ENCODE peak calls at places on chromosomes 13 and 19, in seven cellular contexts. J is breast epithelium, T is GM12891, G is stomach, K is uterus, P is heart left ventricle, Q is K562. N is an unnamed sample.

GRCh38 chr19:49390131-49390977 is 2.3 kb downstream of the KASH5 start:
- DNase-seq in J (no peak), T (no peak), G (no peak), K (no peak), P (no peak), Q (no peak), N (no peak)

GRCh38 chr13:107462501-107462900 is 752.8 kb downstream of the LIG4 start:
- DNase-seq in J (no peak), T (no peak), G (no peak), K (no peak), P (no peak), Q (no peak), N (no peak)

GRCh38 chr13:41058229-41059070 is 2.9 kb upstream of the WBP4 start:
- DNase-seq in J (no peak), T (no peak), G (no peak), K (no peak), P (no peak), Q (no peak), N (no peak)

GRCh38 chr13:61410669-61411297 is 4.9 kb downstream of the PCDH20 start:
- DNase-seq in J (no peak), T (no peak), G (no peak), K (no peak), P (no peak), Q (no peak), N (peak)

GRCh38 chr19:49217382-49217781 is 59.8 kb downstream of the TRPM4 start:
- DNase-seq in J (no peak), T (no peak), G (no peak), K (no peak), P (peak), Q (no peak), N (no peak)

GRCh38 chr13:113511361-113511760 is 20.9 kb upstream of the DCUN1D2 start:
- DNase-seq in J (no peak), T (no peak), G (no peak), K (no peak), P (no peak), Q (no peak), N (no peak)

GRCh38 chr19:18771328-18772242 is 19.5 kb downstream of the COMP start:
- DNase-seq in J (no peak), T (no peak), G (no peak), K (no peak), P (no peak), Q (peak), N (peak)

GRCh38 chr13:102940143-102940542 is 94.3 kb downstream of the ERCC5 start:
- DNase-seq in J (no peak), T (no peak), G (no peak), K (no peak), P (no peak), Q (no peak), N (peak)

GRCh38 chr19:1064661-1065605 is 2.0 kb upstream of the ARHGAP45 start:
- DNase-seq in J (no peak), T (peak), G (peak), K (no peak), P (peak), Q (no peak), N (peak)

GRCh38 chr19:43438291-43439162 is 23.8 kb downstream of the TEX101 start:
- DNase-seq in J (no peak), T (no peak), G (peak), K (peak), P (peak), Q (no peak), N (peak)

GRCh38 chr13:98721825-98722510 is 30.5 kb downstream of the SLC15A1 start:
- DNase-seq in J (no peak), T (no peak), G (no peak), K (no peak), P (no peak), Q (no peak), N (no peak)
- TF ChIP-seq POLR2A in J (no peak), T (no peak), G (no peak), K (no peak), P (no peak), Q (no peak), N (no peak)

GRCh38 chr19:12939908-12940533 is 1.6 kb downstream of the CALR start:
- DNase-seq in J (no peak), T (no peak), G (no peak), K (no peak), P (no peak), Q (peak), N (no peak)
- TF ChIP-seq POLR2A in J (no peak), T (no peak), G (no peak), K (no peak), P (no peak), Q (no peak), N (no peak)

GRCh38 chr19:11136400-11137101 is 19.0 kb downstream of the SPC24 start:
- DNase-seq in J (no peak), T (no peak), G (no peak), K (no peak), P (no peak), Q (peak), N (no peak)

GRCh38 chr19:11141937-11142527 is 13.6 kb downstream of the SPC24 start:
- DNase-seq in J (no peak), T (no peak), G (no peak), K (no peak), P (peak), Q (no peak), N (no peak)

GRCh38 chr19:11138659-11139526 is 16.7 kb downstream of the SPC24 start:
- DNase-seq in J (peak), T (no peak), G (peak), K (peak), P (peak), Q (peak), N (no peak)

GRCh38 chr19:11140896-11141295 is 14.7 kb downstream of the SPC24 start:
- DNase-seq in J (no peak), T (no peak), G (no peak), K (no peak), P (no peak), Q (no peak), N (no peak)

DNA sequence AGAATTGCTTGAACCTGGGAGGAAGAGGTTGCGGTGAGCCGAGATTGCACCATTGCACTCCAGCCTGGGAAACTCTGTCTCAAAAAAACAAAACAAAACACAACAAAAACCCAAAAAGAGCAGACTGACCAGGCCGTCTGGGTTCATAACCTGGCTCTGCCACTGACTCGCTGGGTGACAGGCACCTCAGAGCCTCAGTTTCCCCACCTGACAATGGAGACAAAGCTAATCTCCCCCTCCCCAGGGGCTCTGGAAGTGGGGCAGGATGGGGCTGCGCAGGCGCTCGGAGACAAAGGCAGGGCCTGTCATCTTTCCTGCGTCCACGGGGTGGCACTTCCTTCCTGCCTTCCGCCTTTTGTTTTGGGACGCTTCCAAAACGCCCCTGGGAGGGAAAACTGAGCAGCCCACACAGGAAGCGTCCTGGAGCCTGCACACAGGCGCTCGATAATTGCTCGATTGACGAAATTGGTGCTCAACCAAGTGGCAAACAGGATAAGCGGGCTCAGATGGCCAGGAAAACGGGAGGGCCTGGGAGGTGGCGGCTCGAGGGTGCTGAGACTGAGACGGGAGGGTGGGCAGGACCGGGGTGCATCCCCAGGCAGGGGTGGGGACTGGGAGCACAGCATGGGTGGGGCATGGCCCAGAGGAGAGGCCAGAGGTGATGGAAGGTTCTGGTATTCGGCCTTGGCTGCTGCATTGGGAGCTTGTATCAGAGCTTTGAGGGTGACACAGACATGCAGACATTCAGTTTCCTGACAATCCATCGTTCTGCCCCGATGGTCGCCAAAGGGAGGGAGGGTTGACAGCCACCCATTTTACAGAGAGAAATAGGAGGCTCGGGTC is 17.8 kb downstream of the SPC24 start:
- DNase-seq in J (peak), T (peak), G (peak), K (peak), P (peak), Q (peak), N (peak)
- TF ChIP-seq POLR2A in J (no peak), T (no peak), G (no peak), K (no peak), P (no peak), Q (no peak), N (no peak)

GRCh38 chr19:51525731-51526130 is 5.7 kb downstream of the SIGLEC6 start:
- DNase-seq in J (no peak), T (no peak), G (no peak), K (no peak), P (no peak), Q (no peak), N (no peak)

GRCh38 chr19:51521357-51521756 is 10.1 kb downstream of the SIGLEC6 start:
- DNase-seq in J (no peak), T (no peak), G (no peak), K (no peak), P (no peak), Q (no peak), N (no peak)

GRCh38 chr19:51521796-51522195 is 9.7 kb downstream of the SIGLEC6 start:
- DNase-seq in J (no peak), T (no peak), G (no peak), K (no peak), P (no peak), Q (no peak), N (no peak)

GRCh38 chr19:51520710-51521109 is 10.8 kb downstream of the SIGLEC6 start:
- DNase-seq in J (no peak), T (no peak), G (no peak), K (no peak), P (no peak), Q (no peak), N (no peak)

GRCh38 chr19:51524661-51525264 is 6.7 kb downstream of the SIGLEC6 start:
- DNase-seq in J (no peak), T (no peak), G (no peak), K (no peak), P (no peak), Q (no peak), N (peak)
- TF ChIP-seq POLR2A in J (no peak), T (no peak), G (no peak), K (no peak), P (no peak), Q (no peak), N (no peak)

GRCh38 chr19:16587031-16588023 is 15.1 kb upstream of the SLC35E1 start:
- DNase-seq in J (no peak), T (no peak), G (no peak), K (no peak), P (no peak), Q (no peak), N (peak)

GRCh38 chr19:16588089-16588823 is 16.0 kb upstream of the SLC35E1 start:
- DNase-seq in J (no peak), T (peak), G (no peak), K (no peak), P (no peak), Q (peak), N (peak)

GRCh38 chr19:16584825-16585801 is 12.9 kb upstream of the SLC35E1 start:
- DNase-seq in J (no peak), T (no peak), G (no peak), K (no peak), P (no peak), Q (peak), N (no peak)

GRCh38 chr19:16585808-16586476 is 13.7 kb upstream of the SLC35E1 start:
- DNase-seq in J (no peak), T (no peak), G (no peak), K (no peak), P (no peak), Q (no peak), N (no peak)

GRCh38 chr19:16586477-16586871 is 14.3 kb upstream of the SLC35E1 start:
- DNase-seq in J (no peak), T (no peak), G (no peak), K (no peak), P (no peak), Q (no peak), N (no peak)
- TF ChIP-seq POLR2A in J (no peak), T (no peak), G (no peak), K (no peak), P (no peak), Q (no peak), N (no peak)

DNA sequence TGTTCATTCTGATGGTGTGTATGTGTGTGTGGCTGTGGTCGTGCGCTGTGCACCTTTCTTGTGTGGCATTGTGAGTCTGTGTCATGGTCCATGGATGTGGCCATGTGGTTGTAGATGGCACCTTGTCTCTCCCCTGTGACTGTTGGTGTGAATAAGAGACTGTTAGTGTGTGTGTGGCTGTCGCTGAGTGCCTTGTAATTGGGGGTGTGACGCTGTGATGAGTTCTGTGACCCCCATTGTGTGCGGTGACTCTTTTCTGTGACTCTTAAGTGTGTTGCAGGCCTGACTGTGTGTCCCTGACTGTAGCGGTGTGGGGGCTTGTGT is 804 bp downstream of the PLPPR2 start:
- DNase-seq in J (no peak), T (no peak), G (no peak), K (no peak), P (no peak), Q (no peak), N (no peak)
- TF ChIP-seq POLR2A in J (no peak), T (no peak), G (no peak), K (no peak), P (no peak), Q (no peak), N (no peak)

DNA sequence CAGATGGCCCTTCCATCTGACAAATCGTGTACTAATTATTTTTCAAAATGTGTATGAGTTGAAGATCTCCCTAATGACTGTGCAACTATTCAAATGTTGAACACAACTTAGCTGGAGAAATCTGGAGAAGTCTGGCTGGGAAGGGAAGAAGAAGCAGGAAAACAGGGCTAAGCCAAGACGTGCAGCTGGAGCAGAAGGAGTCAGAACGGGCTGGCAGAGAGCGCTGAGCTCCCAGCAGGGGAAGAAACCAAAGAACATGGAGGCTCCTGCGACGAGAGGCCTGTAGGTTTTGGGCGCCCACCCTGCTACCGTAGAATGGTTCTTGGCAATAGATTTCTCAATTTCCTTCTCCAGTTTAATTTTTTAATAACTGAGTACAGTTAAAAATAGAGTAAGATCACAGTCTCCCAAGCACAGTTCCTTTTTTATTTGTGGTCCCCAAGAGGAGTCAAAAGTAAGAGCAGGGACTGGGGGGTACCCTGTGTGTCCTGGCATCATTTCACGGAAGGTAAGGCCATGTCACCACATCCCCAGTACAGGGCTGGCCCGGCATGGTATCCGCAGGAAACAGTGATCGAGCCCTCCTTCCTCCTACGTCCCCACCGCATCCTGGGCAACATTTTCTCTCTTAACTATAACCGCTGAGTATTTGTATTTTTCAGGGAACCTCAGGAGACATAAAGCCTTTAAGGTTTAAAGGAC is 13.4 kb upstream of the LATS2 start:
- DNase-seq in J (no peak), T (peak), G (no peak), K (no peak), P (peak), Q (no peak), N (no peak)
- TF ChIP-seq POLR2A in J (no peak), T (no peak), G (no peak), K (no peak), P (no peak), Q (no peak), N (no peak)

GRCh38 chr13:75645141-75645540 is 9.0 kb downstream of the LMO7 start:
- DNase-seq in J (no peak), T (no peak), G (no peak), K (no peak), P (no peak), Q (no peak), N (no peak)

GRCh38 chr13:75656590-75656989 is 20.5 kb downstream of the LMO7 start:
- DNase-seq in J (no peak), T (no peak), G (no peak), K (no peak), P (no peak), Q (no peak), N (peak)

GRCh38 chr13:75647126-75647784 is 11.1 kb downstream of the LMO7 start:
- DNase-seq in J (no peak), T (no peak), G (no peak), K (no peak), P (no peak), Q (no peak), N (no peak)

GRCh38 chr13:75648446-75648845 is 12.3 kb downstream of the LMO7 start:
- DNase-seq in J (no peak), T (no peak), G (no peak), K (no peak), P (no peak), Q (no peak), N (no peak)

GRCh38 chr13:75650991-75651390 is 14.9 kb downstream of the LMO7 start:
- DNase-seq in J (no peak), T (no peak), G (no peak), K (no peak), P (no peak), Q (no peak), N (no peak)
- TF ChIP-seq POLR2A in J (no peak), T (no peak), G (no peak), K (no peak), P (no peak), Q (no peak), N (no peak)

DNA sequence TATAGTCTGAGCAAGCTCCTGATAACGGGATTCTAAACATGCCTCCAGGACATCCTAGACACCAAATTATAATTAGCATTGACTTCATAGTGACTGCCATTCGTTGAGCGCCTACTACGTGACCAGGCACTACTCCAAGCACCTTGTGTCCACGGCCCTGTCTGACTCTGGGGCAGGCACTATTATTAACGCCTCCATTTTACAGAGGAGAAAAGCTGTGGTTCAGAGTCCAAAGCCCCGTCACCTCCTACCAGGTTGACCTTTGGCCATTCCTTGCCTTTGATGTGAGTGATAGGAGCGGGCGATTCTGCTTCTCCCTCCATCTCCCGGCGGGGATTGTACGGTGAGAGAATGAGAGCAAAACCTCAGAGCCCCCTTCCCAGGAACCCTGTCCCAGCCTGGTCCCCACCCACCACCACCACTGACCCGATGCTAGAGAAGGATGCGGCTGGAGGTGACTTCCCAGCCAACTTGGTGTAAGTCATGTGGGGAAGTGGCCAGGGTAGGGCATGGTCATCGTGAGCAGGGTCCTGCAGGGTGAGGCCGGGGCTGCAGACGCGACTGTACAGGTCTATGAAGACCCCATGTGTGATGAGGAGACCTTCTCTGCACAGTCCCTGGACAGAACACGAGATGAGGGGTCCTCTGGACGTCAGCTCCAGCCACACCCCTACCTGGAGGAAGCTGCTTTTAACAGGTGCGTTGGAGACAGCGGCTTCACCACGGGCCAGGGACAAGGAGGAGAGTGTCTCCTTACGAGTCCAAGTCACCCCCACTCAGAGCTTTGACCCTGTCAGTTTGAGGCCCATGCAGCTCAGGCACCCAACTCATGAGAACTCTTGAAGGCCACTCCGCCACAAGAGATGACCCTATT is at the start of gene IGSF23:
- DNase-seq in J (no peak), T (no peak), G (no peak), K (no peak), P (no peak), Q (no peak), N (no peak)
- TF ChIP-seq POLR2A in J (no peak), T (no peak), G (no peak), K (no peak), P (no peak), Q (no peak), N (no peak)

GRCh38 chr19:7211191-7211988 is 82.8 kb downstream of the INSR start:
- DNase-seq in J (no peak), T (no peak), G (peak), K (peak), P (peak), Q (no peak), N (no peak)
- TF ChIP-seq POLR2A in J (no peak), T (no peak), G (no peak), K (no peak), P (no peak), Q (no peak), N (no peak)